ENCODE peak calls at places on chromosomes 13 and 19, in five cellular contexts. R is K562; T is fibroblast of lung; P is CD8-positive, alpha-beta T cell; C is ascending aorta. J is an unnamed sample.

GRCh38 chr19:12802267-12803106 is 618 bp downstream of the THSD8 start:
- DNase-seq in R (no peak), T (no peak), P (no peak), C (no peak), J (no peak)

GRCh38 chr19:45472557-45473365 is 5.0 kb downstream of the FOSB start:
- DNase-seq in R (no peak), T (no peak), P (no peak), C (no peak), J (no peak)

GRCh38 chr19:2550431-2551171 is 74.7 kb downstream of the GADD45B start:
- DNase-seq in R (no peak), T (no peak), P (no peak), C (no peak), J (no peak)

GRCh38 chr19:49929121-49929610 is at the start of the genes ATF5 and NUP62:
- DNase-seq in R (peak), T (peak), P (peak), C (peak), J (peak)

GRCh38 chr19:2271516-2272103 is 10.4 kb downstream of the PEAK3 start:
- DNase-seq in R (no peak), T (peak), P (no peak), C (no peak), J (peak)

GRCh38 chr19:10299545-10300458 is 9.8 kb downstream of the ZGLP1 start:
- DNase-seq in R (peak), T (no peak), P (no peak), C (no peak), J (no peak)

GRCh38 chr19:3981373-3981735 is 3.9 kb downstream of the EEF2 start:
- DNase-seq in R (no peak), T (no peak), P (no peak), C (no peak), J (no peak)

GRCh38 chr19:45250216-45250831 is 747 bp upstream of the MARK4 start:
- DNase-seq in R (no peak), T (no peak), P (no peak), C (no peak), J (no peak)

GRCh38 chr19:6087074-6087506 is 23.2 kb downstream of the RFX2 start:
- DNase-seq in R (peak), T (no peak), P (peak), C (no peak), J (no peak)

GRCh38 chr19:56124578-56124977 is 3.5 kb upstream of the ZNF787 start:
- DNase-seq in R (no peak), T (no peak), P (no peak), C (no peak), J (no peak)

GRCh38 chr13:110957181-110957884 is 42.5 kb upstream of the ANKRD10 start:
- DNase-seq in R (no peak), T (no peak), P (no peak), C (no peak), J (peak)

GRCh38 chr13:93226065-93226622 is 463 bp upstream of the GPC6 start:
- DNase-seq in R (no peak), T (no peak), P (no peak), C (no peak), J (no peak)

GRCh38 chr13:59478908-59479307 is 684.8 kb downstream of the DIAPH3 start:
- DNase-seq in R (no peak), T (no peak), P (no peak), C (no peak), J (no peak)

GRCh38 chr13:35859981-35860380 is 271.2 kb downstream of the DCLK1 start:
- DNase-seq in R (no peak), T (no peak), P (no peak), C (no peak), J (no peak)

GRCh38 chr13:69585656-69586055 is 522.0 kb upstream of the ATXN8OS start:
- DNase-seq in R (no peak), T (no peak), P (no peak), C (no peak), J (no peak)

GRCh38 chr13:30572859-30573275 is 44.9 kb upstream of the USPL1 start:
- DNase-seq in R (no peak), T (peak), P (peak), C (no peak), J (peak)

GRCh38 chr13:107376393-107377085 is 808.6 kb upstream of the ARGLU1 start:
- DNase-seq in R (no peak), T (peak), P (no peak), C (no peak), J (no peak)

GRCh38 chr13:110350509-110350908 is 43.4 kb downstream of the COL4A2 start:
- DNase-seq in R (no peak), T (no peak), P (no peak), C (no peak), J (no peak)

GRCh38 chr13:110368408-110368807 is 61.3 kb downstream of the COL4A2 start:
- DNase-seq in R (no peak), T (no peak), P (no peak), C (no peak), J (no peak)

GRCh38 chr13:22423261-22423660 is 752.4 kb downstream of the FGF9 start:
- DNase-seq in R (no peak), T (no peak), P (no peak), C (no peak), J (no peak)

GRCh38 chr13:98275711-98276171 is 98.7 kb upstream of the RNF113B start:
- DNase-seq in R (no peak), T (no peak), P (no peak), C (no peak), J (no peak)

GRCh38 chr19:13215572-13216380 is 65.6 kb downstream of the IER2 start:
- DNase-seq in R (no peak), T (peak), P (no peak), C (no peak), J (no peak)

GRCh38 chr19:44356383-44357111 is at the start of gene ZNF112:
- DNase-seq in R (peak), T (peak), P (no peak), C (peak), J (peak)

GRCh38 chr19:10634430-10634829 is 9.1 kb downstream of the SLC44A2 start:
- DNase-seq in R (no peak), T (no peak), P (no peak), C (no peak), J (no peak)

GRCh38 chr19:49113762-49114629 is at the start of gene LIN7B:
- DNase-seq in R (peak), T (peak), P (peak), C (no peak), J (peak)

GRCh38 chr13:33644607-33645543 is 173.1 kb upstream of the RFC3 start:
- DNase-seq in R (no peak), T (peak), P (no peak), C (no peak), J (no peak)

GRCh38 chr13:46119883-46120614 is 15.2 kb upstream of the CPB2 start:
- DNase-seq in R (peak), T (peak), P (no peak), C (no peak), J (peak)

GRCh38 chr19:5621311-5621944 is 1.1 kb downstream of the SAFB2 start:
- DNase-seq in R (no peak), T (no peak), P (no peak), C (no peak), J (no peak)

GRCh38 chr13:37929308-37929707 is 59.7 kb upstream of the TRPC4 start:
- DNase-seq in R (no peak), T (no peak), P (no peak), C (no peak), J (no peak)

GRCh38 chr19:36254848-36255247 is 39.9 kb downstream of the ZNF146 start:
- DNase-seq in R (no peak), T (no peak), P (no peak), C (no peak), J (no peak)

GRCh38 chr19:55166530-55167268 is at the start of gene DNAAF3:
- DNase-seq in R (peak), T (peak), P (peak), C (peak), J (peak)

GRCh38 chr13:27137759-27138158 is 33.9 kb downstream of the USP12 start:
- DNase-seq in R (no peak), T (no peak), P (no peak), C (no peak), J (no peak)

GRCh38 chr13:39485314-39485700 is 117.7 kb downstream of the LHFPL6 start:
- DNase-seq in R (no peak), T (peak), P (no peak), C (no peak), J (peak)

GRCh38 chr19:50669319-50670101 is 20.3 kb downstream of the C19orf81 start:
- DNase-seq in R (peak), T (peak), P (peak), C (no peak), J (no peak)

GRCh38 chr19:5621945-5622464 is 571 bp downstream of the SAFB2 start:
- DNase-seq in R (peak), T (no peak), P (peak), C (no peak), J (no peak)

GRCh38 chr13:45503658-45504057 is 38.9 kb downstream of the COG3 start:
- DNase-seq in R (no peak), T (no peak), P (no peak), C (no peak), J (no peak)

GRCh38 chr13:111337741-111338140 is 17.3 kb downstream of the TEX29 start:
- DNase-seq in R (no peak), T (peak), P (no peak), C (no peak), J (no peak)

GRCh38 chr19:41939861-41940442 is 11.7 kb upstream of the ERFL start:
- DNase-seq in R (peak), T (no peak), P (peak), C (no peak), J (no peak)

GRCh38 chr13:85665286-85665685 is 133.9 kb downstream of the SLITRK6 start:
- DNase-seq in R (no peak), T (peak), P (no peak), C (no peak), J (no peak)

GRCh38 chr13:111406636-111407035 is 86.2 kb downstream of the TEX29 start:
- DNase-seq in R (no peak), T (no peak), P (no peak), C (no peak), J (no peak)

GRCh38 chr13:67841071-67841470 is 610.9 kb upstream of the PCDH9 start:
- DNase-seq in R (no peak), T (no peak), P (no peak), C (no peak), J (no peak)
- TF ChIP-seq CTCF in R (peak), T (no peak), P (no peak), C (no peak), J (no peak)

GRCh38 chr13:101916758-101917474 is 464.4 kb downstream of the ITGBL1 start:
- DNase-seq in R (no peak), T (no peak), P (no peak), C (no peak), J (no peak)

GRCh38 chr13:101917475-101917810 is 465.0 kb downstream of the ITGBL1 start:
- DNase-seq in R (no peak), T (no peak), P (no peak), C (no peak), J (no peak)

GRCh38 chr13:101915755-101916107 is 463.3 kb downstream of the ITGBL1 start:
- DNase-seq in R (no peak), T (no peak), P (no peak), C (no peak), J (no peak)

GRCh38 chr13:101915333-101915732 is 462.9 kb downstream of the ITGBL1 start:
- DNase-seq in R (no peak), T (no peak), P (no peak), C (no peak), J (no peak)

DNA sequence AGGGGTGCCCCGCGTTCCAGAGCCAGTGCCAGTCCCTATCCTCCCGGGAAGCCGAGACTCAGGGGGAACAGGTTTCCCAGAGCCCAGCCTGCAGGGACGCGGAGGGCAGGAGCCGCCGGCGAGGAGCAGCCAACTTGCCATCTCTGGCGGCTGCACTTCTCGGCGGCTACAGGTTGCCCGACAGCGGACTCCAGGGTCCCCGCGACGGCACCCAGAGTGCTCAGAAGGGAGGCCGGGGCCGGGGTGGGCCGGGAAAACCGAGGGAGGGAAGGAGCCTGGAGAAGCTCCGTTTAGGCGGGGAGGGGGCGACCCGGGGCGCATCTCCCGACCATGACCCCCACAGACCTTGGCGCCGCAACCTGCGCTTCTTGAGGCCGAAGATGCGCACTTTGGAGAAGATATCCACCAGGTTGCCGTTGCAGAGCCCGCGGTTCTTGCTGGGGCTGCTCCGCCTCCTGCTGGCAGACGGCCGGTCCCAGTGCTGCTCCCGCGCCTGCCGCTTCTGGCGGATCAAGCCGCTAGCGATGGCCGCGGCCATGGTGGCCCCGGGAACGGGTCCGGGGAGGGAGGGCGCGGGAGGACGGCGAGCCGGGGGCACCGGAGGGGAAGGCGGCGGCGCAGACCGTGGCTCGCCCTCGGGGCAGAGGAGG is 463.8 kb downstream of the ITGBL1 start:
- DNase-seq in R (no peak), T (peak), P (no peak), C (no peak), J (no peak)
- TF ChIP-seq CTCF in R (no peak), T (peak), P (no peak), C (no peak), J (peak)

GRCh38 chr13:44232729-44233128 is 140.9 kb upstream of the SERP2 start:
- DNase-seq in R (no peak), T (no peak), P (no peak), C (no peak), J (no peak)

GRCh38 chr13:44230736-44231135 is 142.9 kb upstream of the SERP2 start:
- DNase-seq in R (no peak), T (peak), P (no peak), C (no peak), J (no peak)

GRCh38 chr13:44230071-44230470 is 143.6 kb upstream of the SERP2 start:
- DNase-seq in R (no peak), T (no peak), P (no peak), C (no peak), J (no peak)

GRCh38 chr13:44229371-44230030 is 144.1 kb upstream of the SERP2 start:
- DNase-seq in R (no peak), T (no peak), P (no peak), C (no peak), J (no peak)

GRCh38 chr13:44231786-44232516 is 141.7 kb upstream of the SERP2 start:
- DNase-seq in R (no peak), T (peak), P (no peak), C (no peak), J (peak)
- TF ChIP-seq CTCF in R (no peak), T (no peak), P (no peak), C (no peak), J (no peak)

GRCh38 chr19:46716013-46716671 is 772 bp downstream of the PRKD2 start:
- DNase-seq in R (peak), T (no peak), P (no peak), C (no peak), J (no peak)
- TF ChIP-seq CTCF in R (no peak), T (no peak), P (no peak), C (no peak), J (peak)

DNA sequence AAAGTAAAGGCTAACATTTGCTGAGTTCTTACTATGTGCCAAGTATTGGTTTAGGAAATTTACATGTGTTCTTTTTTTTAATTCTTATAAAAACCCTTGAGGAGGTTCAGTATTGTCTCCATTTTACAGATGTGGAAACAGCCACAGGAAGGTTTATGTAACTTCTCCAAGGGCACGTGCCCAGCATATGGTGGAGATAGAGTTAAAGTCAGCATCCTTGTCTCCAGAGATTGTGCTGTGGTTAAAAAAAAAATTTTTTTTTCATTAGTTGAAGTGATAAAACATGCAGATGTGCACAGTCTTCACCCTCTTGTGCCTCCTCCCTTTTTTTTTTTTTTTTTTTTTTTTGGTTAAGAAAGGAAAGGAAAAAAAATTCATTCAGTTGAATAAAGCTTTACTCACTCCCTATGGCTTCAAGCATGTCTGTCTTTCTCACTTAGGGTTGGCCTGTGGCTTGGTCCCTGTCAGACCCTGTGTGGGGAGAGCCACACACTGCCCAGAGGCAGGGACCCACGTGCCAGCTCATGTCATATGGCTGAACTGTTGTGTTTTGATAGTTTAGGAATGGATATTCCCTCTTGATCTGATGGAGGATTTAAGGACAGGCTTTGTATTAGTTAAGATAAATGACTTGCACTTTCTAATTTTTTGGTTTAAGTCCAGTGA is 19.2 kb downstream of the RNASEH2B start:
- DNase-seq in R (no peak), T (no peak), P (no peak), C (no peak), J (no peak)
- TF ChIP-seq CTCF in R (no peak), T (no peak), P (no peak), C (no peak), J (no peak)

GRCh38 chr13:90502143-90502542 is 845.3 kb upstream of the MIR17HG start:
- DNase-seq in R (no peak), T (no peak), P (no peak), C (no peak), J (no peak)

GRCh38 chr13:90498816-90499215 is 848.7 kb upstream of the MIR17HG start:
- DNase-seq in R (no peak), T (no peak), P (no peak), C (no peak), J (no peak)

GRCh38 chr13:90493667-90494066 is 853.8 kb upstream of the MIR17HG start:
- DNase-seq in R (no peak), T (no peak), P (no peak), C (no peak), J (no peak)

GRCh38 chr13:90500569-90500968 is 846.9 kb upstream of the MIR17HG start:
- DNase-seq in R (no peak), T (no peak), P (no peak), C (no peak), J (no peak)

GRCh38 chr13:90498096-90498495 is 849.4 kb upstream of the MIR17HG start:
- DNase-seq in R (no peak), T (no peak), P (no peak), C (no peak), J (no peak)
- TF ChIP-seq CTCF in R (no peak), T (no peak), P (no peak), C (no peak), J (no peak)

GRCh38 chr19:40143612-40144011 is 47.6 kb upstream of the MAP3K10 start:
- DNase-seq in R (no peak), T (no peak), P (peak), C (no peak), J (no peak)

GRCh38 chr19:40144151-40144550 is 47.1 kb upstream of the MAP3K10 start:
- DNase-seq in R (no peak), T (no peak), P (peak), C (no peak), J (no peak)

GRCh38 chr19:40141546-40141945 is 49.7 kb upstream of the MAP3K10 start:
- DNase-seq in R (no peak), T (no peak), P (no peak), C (no peak), J (no peak)

GRCh38 chr19:40136818-40137217 is 46.1 kb upstream of the ZNF780A start:
- DNase-seq in R (no peak), T (no peak), P (no peak), C (no peak), J (no peak)

DNA sequence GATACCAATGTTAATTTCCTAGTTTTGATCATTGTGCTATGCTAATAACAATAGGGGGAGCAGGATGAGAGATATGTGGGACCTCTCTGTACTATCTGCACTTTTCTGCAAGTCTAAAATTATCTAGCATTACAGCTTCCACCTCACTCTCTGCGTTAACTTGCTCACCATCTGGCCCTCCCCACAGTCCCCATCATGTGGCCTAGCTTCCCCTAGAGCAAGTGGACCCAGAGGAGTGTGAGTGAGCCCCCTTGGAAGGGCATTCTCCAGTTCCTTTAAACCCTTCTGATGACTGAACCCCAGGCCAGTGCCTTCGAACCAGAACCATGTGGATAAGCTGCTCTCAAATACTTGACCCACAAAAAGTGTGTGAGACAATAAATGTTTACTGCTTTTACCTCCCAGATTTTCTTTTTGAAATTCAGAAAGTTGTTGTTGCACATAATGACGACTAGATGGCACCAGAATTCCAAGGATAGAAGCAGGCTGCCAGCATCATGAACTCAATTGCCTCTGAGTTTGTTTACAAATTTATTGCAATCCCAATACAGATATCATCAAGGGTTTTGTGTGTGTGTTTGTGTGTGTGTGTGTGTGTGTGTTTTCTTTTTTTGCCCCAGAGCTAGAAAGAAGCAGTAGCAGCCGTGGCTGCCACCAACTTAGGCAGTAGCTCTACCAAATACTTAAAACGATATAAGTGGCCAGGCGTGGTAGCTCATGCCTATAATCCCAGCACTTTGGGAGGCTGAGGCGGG is 49.0 kb upstream of the ZNF780A start:
- DNase-seq in R (peak), T (peak), P (peak), C (no peak), J (peak)
- TF ChIP-seq CTCF in R (peak), T (peak), P (peak), C (peak), J (peak)

J was measured in HFFc6.